ENCODE peak calls at places on chromosomes 1 and 21, in four cellular contexts. One of them, this sample, is unnamed.

GRCh38 chr1:2229921-2230700 is 2.0 kb downstream of the SKI start:
- DNase-seq in vagina: no peak
- DNase-seq in HepG2: no peak
- DNase-seq in K562: no peak
- DNase-seq in this sample: peak; percentile 85

GRCh38 chr1:150876111-150876434 is 326 bp downstream of the ARNT start:
- DNase-seq in K562: no peak
- DNase-seq in HepG2: peak; percentile 63
- DNase-seq in vagina: no peak
- DNase-seq in this sample: no peak

GRCh38 chr1:37616330-37616729 is 18.4 kb downstream of the RSPO1 start:
- DNase-seq in K562: no peak
- DNase-seq in vagina: no peak
- DNase-seq in HepG2: no peak
- DNase-seq in this sample: no peak

GRCh38 chr1:28343405-28343804 is 14.6 kb downstream of the MED18 start:
- DNase-seq in K562: no peak
- DNase-seq in HepG2: peak; percentile 66
- DNase-seq in vagina: no peak
- DNase-seq in this sample: no peak

GRCh38 chr1:161727343-161727924 is 6.1 kb downstream of the FCRLB start:
- DNase-seq in HepG2: no peak
- DNase-seq in vagina: no peak
- DNase-seq in K562: no peak
- DNase-seq in this sample: no peak

GRCh38 chr1:37423810-37424209 is 50.6 kb upstream of the ZC3H12A start:
- DNase-seq in vagina: no peak
- DNase-seq in K562: peak; percentile 74
- DNase-seq in HepG2: no peak
- DNase-seq in this sample: peak; percentile 37

GRCh38 chr1:236131916-236132315 is 10.4 kb upstream of the GPR137B start:
- DNase-seq in vagina: no peak
- DNase-seq in K562: no peak
- DNase-seq in HepG2: no peak
- DNase-seq in this sample: no peak

GRCh38 chr1:234997201-234998173 is 131.2 kb downstream of the TOMM20 start:
- DNase-seq in vagina: no peak
- DNase-seq in HepG2: peak; percentile 94
- DNase-seq in K562: no peak
- DNase-seq in this sample: no peak

GRCh38 chr1:75503221-75503974 is 107.5 kb downstream of the SLC44A5 start:
- DNase-seq in vagina: no peak
- DNase-seq in K562: no peak
- DNase-seq in HepG2: no peak
- DNase-seq in this sample: no peak

GRCh38 chr1:186308264-186309060 is 66.6 kb downstream of the TPR start:
- DNase-seq in HepG2: no peak
- DNase-seq in K562: no peak
- DNase-seq in vagina: no peak
- DNase-seq in this sample: no peak

GRCh38 chr21:17921579-17922530 is 102.7 kb upstream of the C21orf91 start:
- DNase-seq in HepG2: no peak
- DNase-seq in vagina: no peak
- DNase-seq in K562: no peak
- DNase-seq in this sample: no peak

GRCh38 chr21:37815893-37816292 is 100.4 kb downstream of the KCNJ6 start:
- DNase-seq in vagina: no peak
- DNase-seq in HepG2: no peak
- DNase-seq in K562: no peak
- DNase-seq in this sample: peak; percentile 72
- TF ChIP-seq POLR2AphosphoS5 in vagina: no peak
- TF ChIP-seq POLR2AphosphoS5 in HepG2: no peak
- TF ChIP-seq POLR2AphosphoS5 in K562: no peak
- TF ChIP-seq POLR2AphosphoS5 in this sample: no peak

DNA sequence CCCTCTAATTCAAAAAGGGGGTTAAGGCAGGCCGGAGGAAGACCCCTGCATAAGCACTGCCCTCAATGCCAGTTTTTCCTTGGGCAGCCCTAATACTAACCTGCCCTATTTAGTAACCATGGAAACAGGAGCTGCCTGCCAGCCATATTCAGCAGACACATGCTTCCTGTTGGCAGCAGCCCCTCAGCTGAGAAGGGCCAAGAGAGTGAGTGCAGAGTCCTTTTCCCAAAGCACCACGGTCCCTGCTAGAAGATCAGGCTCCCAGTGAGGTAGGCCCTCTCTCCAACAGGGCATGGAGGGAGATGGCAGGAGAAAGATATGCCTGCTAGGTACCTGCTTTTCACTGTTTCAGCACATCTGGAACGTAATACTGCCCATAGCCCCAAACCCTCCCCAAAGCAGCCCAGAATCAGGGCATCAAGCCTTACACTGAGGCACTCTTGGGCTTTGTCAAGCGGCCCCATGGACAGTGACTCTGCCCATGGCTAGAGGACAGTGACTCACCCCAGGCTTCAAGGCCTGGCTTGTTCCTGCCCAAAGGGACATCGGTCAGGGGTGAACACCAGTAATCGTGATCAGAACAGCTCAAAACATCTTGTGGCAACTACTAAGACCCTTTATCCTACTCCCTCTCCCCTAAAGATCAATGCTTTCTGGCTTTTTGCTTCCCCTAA is 64.5 kb downstream of the BCAR3 start:
- DNase-seq in vagina: no peak
- DNase-seq in K562: no peak
- DNase-seq in HepG2: peak; percentile 46
- DNase-seq in this sample: no peak
- TF ChIP-seq POLR2AphosphoS5 in vagina: no peak
- TF ChIP-seq POLR2AphosphoS5 in K562: no peak
- TF ChIP-seq POLR2AphosphoS5 in HepG2: no peak
- TF ChIP-seq POLR2AphosphoS5 in this sample: no peak

DNA sequence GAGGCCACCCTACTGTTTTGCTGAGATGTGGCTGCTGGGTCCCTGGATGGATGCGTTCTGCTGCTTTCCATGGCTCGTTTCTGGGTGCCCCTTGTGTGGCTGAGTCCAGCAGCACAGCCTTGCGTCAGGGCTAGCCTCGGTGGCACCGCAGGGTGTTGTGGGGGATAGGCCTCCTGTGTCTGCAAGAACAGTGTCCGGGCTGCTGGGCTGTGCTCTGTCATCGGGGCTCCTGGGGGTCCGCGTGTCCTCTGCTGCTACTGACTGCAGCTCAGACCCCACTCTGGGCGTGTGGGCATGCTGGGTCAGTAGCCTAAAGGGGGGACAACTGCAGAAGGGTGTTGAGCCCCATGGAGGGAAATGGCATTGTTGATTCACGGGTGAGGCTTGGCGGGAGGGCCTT is 4.9 kb downstream of the RRP1 start:
- DNase-seq in K562: no peak
- DNase-seq in HepG2: no peak
- DNase-seq in vagina: no peak
- DNase-seq in this sample: peak; percentile 73
- TF ChIP-seq POLR2AphosphoS5 in K562: no peak
- TF ChIP-seq POLR2AphosphoS5 in HepG2: no peak
- TF ChIP-seq POLR2AphosphoS5 in vagina: no peak
- TF ChIP-seq POLR2AphosphoS5 in this sample: no peak

DNA sequence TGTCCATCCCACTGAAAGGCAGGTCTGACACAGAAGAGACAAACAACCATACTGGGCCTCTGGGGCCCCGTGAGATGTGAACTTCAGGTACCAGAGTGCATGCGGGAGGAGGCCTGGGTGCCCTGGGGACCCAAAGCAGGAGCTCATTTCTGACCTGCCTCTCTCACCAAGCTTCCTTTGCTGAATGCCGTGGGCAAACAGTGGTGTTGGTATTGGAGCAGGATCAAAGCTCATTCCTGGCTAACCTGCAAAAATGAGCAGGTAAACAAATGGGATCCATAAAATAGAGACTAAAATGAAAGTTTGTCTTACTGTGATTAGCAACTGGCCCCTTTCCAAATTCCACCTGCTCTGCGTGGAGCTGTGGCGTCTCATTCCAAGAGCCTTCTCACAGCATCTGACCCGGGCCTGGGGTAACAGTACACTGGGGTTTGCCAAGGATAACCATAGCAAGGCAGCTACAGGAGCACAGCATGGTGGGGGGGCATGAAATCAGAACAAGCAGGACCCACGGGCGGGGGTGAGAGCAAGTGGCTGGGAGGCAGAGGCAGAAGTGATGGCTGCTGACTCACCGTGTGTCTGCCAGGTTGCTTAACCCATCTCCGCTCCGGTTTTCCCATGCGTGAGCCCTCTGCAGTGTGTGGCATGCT is 103.6 kb downstream of the KIF26B start:
- DNase-seq in K562: no peak
- DNase-seq in HepG2: peak; percentile 86
- DNase-seq in vagina: peak; percentile 90
- DNase-seq in this sample: no peak
- TF ChIP-seq POLR2AphosphoS5 in K562: no peak
- TF ChIP-seq POLR2AphosphoS5 in HepG2: no peak
- TF ChIP-seq POLR2AphosphoS5 in vagina: no peak
- TF ChIP-seq POLR2AphosphoS5 in this sample: no peak

GRCh38 chr1:202587859-202588480 is 122.3 kb downstream of the SYT2 start:
- DNase-seq in vagina: no peak
- DNase-seq in HepG2: no peak
- DNase-seq in K562: no peak
- DNase-seq in this sample: no peak
- TF ChIP-seq POLR2AphosphoS5 in vagina: no peak
- TF ChIP-seq POLR2AphosphoS5 in HepG2: no peak
- TF ChIP-seq POLR2AphosphoS5 in K562: no peak
- TF ChIP-seq POLR2AphosphoS5 in this sample: no peak

This sample was measured in spleen.